ENCODE peak calls at places on chromosomes 12 and 14, in ten cellular contexts. R is foreskin fibroblast, V is fibroblast of lung, H is transverse colon, Z is GM23338, S is PC-9, I is AG10803, A is MCF 10A, B is thoracic aorta, L is A673. D is an unnamed sample.
A peak's percentile ranks its signal among the peaks of the same experiment; 100 is the strongest.

GRCh38 chr14:99264691-99265090 is 7.3 kb downstream of the BCL11B start:
- DNase-seq in R (no peak), V (no peak), H (no peak), Z (no peak), S (no peak), I (no peak), A (no peak), B (no peak), L (no peak), D (no peak)

GRCh38 chr12:68641138-68641537 is 30.4 kb downstream of the RAP1B start:
- DNase-seq in R (no peak), V (no peak), H (peak; percentile 34), Z (no peak), S (no peak), I (no peak), A (no peak), B (no peak), L (no peak), D (no peak)

GRCh38 chr12:31203261-31203660 is 122.7 kb downstream of the SINHCAF start:
- DNase-seq in R (no peak), V (no peak), H (no peak), Z (no peak), S (no peak), I (no peak), A (no peak), B (no peak), L (no peak), D (no peak)

GRCh38 chr12:48442191-48442828 is 30.0 kb upstream of the ANP32D start:
- DNase-seq in R (no peak), V (no peak), H (no peak), Z (peak; percentile 41), S (no peak), I (no peak), A (no peak), B (no peak), L (no peak), D (no peak)

GRCh38 chr14:99183716-99184115 is 88.3 kb downstream of the BCL11B start:
- DNase-seq in R (no peak), V (no peak), H (no peak), Z (no peak), S (no peak), I (no peak), A (no peak), B (no peak), L (no peak), D (no peak)

GRCh38 chr12:288687-289086 is 26.1 kb upstream of the SLC6A13 start:
- DNase-seq in R (no peak), V (peak; percentile 14), H (no peak), Z (no peak), S (no peak), I (peak; percentile 78), A (peak; percentile 46), B (no peak), L (no peak), D (no peak)

GRCh38 chr12:65051196-65051595 is 69.9 kb downstream of the WIF1 start:
- DNase-seq in R (peak; percentile 82), V (no peak), H (no peak), Z (no peak), S (no peak), I (no peak), A (no peak), B (no peak), L (no peak), D (no peak)

GRCh38 chr14:102799684-102800562 is 22.7 kb downstream of the TRAF3 start:
- DNase-seq in R (peak; percentile 61), V (peak; percentile 43), H (no peak), Z (no peak), S (no peak), I (peak; percentile 99), A (no peak), B (no peak), L (no peak), D (peak; percentile 84)

DNA sequence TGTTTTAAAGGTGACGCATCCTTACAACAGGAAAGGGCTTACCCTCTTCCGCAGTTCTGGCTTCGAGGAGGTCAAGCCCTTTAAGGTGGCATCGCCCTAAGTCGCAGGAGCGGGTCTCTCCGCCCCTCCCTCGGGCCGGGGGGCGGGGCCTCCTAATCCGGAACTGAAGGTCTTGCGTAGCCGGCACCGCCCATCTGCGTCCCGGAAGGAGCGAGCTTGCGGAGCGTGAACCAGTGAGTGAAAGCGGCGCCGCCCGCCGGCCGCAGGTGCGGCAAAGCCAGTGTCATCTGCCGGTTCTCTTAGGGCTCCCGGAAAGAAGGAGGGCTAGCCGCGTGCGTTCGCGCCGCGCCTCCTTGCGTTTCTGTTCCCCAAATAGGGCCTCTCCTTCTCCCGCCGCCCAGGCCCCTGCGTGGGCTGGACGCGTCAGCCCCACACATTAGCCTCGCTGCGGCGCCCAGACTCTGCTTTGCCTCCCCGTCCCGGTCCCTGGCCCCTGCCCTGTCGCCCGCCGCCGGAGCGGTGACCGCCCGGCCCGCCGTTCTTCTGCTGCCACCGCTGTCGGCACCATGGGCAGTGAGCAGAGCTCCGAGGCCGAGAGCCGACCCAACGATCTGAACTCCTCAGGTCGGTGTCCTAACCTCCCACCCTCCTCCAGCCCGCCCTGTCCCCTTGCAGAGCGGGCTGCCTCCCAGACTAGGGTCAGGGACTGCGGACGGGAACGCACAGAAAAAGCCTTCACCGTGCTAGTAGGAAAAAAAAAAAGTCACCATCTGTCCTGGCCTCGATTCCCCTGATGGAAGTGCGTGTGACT is at the start of gene BORCS5:
- DNase-seq in R (peak; percentile 98), V (peak; percentile 89), H (peak; percentile 99), Z (peak; percentile 100), S (peak; percentile 94), I (peak; percentile 90), A (peak; percentile 98), B (peak; percentile 84), L (peak; percentile 98), D (peak; percentile 82)
- TF ChIP-seq CTCF in R (peak; percentile 21), V (peak; percentile 16), H (peak; percentile 7), Z (no peak), S (no peak), I (peak; percentile 28), A (no peak), B (peak; percentile 11), L (peak; percentile 45), D (peak; percentile 44)

GRCh38 chr12:28175098-28175589 is 15.1 kb upstream of the CCDC91 start:
- DNase-seq in R (no peak), V (no peak), H (no peak), Z (no peak), S (no peak), I (no peak), A (no peak), B (no peak), L (no peak), D (no peak)

GRCh38 chr12:28172434-28173030 is 17.7 kb upstream of the CCDC91 start:
- DNase-seq in R (peak; percentile 73), V (peak; percentile 70), H (peak; percentile 25), Z (peak; percentile 66), S (no peak), I (peak; percentile 71), A (peak; percentile 78), B (no peak), L (peak; percentile 77), D (peak; percentile 60)

GRCh38 chr12:28167981-28168485 is 22.2 kb upstream of the CCDC91 start:
- DNase-seq in R (no peak), V (no peak), H (no peak), Z (no peak), S (no peak), I (no peak), A (no peak), B (no peak), L (no peak), D (no peak)

GRCh38 chr12:28173440-28173839 is 16.8 kb upstream of the CCDC91 start:
- DNase-seq in R (no peak), V (no peak), H (no peak), Z (no peak), S (no peak), I (no peak), A (no peak), B (no peak), L (no peak), D (no peak)

DNA sequence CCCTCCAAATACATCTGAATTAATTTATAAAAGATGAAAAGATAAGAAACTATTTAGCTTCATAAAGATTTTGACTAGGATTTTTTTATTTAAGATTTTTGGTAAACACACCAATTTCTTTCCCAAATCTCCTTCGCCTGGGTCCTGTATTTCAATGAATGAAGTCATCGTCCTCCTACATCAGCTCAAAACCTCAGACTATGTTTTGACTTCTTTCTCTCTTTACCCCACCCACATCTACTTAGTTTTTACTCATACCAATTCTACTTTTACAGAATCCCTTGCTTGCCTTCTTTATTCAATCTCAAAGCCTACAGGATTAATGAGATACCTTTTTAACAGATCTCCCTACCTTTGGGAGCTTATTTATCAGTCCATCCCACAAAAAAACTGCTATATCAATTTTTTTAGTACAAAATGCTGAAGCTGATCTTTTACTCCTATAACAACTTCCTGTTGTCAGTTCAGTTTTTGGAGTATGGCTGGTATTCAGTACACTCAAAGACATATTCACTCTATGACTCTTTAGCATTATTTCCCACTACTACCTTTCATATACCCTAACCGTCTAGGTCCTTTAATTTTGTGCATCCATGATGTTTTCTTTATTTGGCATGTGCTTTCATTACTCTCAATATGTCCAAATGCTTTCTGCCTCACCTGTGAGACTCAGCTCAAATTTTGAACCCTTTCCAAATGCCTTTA is 18.7 kb upstream of the CCDC91 start:
- DNase-seq in R (no peak), V (no peak), H (no peak), Z (no peak), S (no peak), I (peak; percentile 3), A (no peak), B (no peak), L (no peak), D (no peak)
- TF ChIP-seq CTCF in R (no peak), V (no peak), H (no peak), Z (no peak), S (no peak), I (no peak), A (no peak), B (no peak), L (no peak), D (no peak)

GRCh38 chr12:114480309-114481199 is 74.6 kb upstream of the TBX5 start:
- DNase-seq in R (peak; percentile 75), V (peak; percentile 66), H (no peak), Z (peak; percentile 43), S (no peak), I (peak; percentile 41), A (peak; percentile 54), B (no peak), L (no peak), D (no peak)

GRCh38 chr12:114478891-114479290 is 72.9 kb upstream of the TBX5 start:
- DNase-seq in R (no peak), V (no peak), H (no peak), Z (peak; percentile 8), S (no peak), I (no peak), A (no peak), B (no peak), L (no peak), D (no peak)

GRCh38 chr12:114473717-114474116 is 67.8 kb upstream of the TBX5 start:
- DNase-seq in R (no peak), V (no peak), H (no peak), Z (no peak), S (no peak), I (no peak), A (no peak), B (no peak), L (no peak), D (no peak)

GRCh38 chr12:114479831-114480230 is 73.9 kb upstream of the TBX5 start:
- DNase-seq in R (peak; percentile 47), V (no peak), H (no peak), Z (peak; percentile 82), S (no peak), I (no peak), A (no peak), B (no peak), L (no peak), D (no peak)

DNA sequence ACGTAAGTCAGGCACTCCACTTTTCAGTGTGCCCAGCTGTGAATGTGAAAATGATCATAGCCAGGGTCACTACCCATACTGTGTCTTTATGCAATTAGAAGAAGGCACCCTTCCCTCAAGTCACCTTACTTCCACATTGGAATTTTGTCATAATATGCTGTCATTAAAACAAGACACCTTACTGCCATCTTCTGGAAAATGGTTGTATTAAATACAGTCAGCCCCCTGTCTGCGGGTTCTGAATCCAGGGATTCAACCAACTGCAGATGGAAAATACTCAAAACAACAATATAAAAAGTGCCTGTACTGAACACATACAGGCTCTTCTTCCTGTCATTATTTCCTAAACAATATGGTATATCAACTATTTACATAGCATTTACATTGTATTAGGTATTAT is 70.2 kb upstream of the TBX5 start:
- DNase-seq in R (peak; percentile 70), V (peak; percentile 78), H (no peak), Z (peak; percentile 62), S (no peak), I (peak; percentile 60), A (peak; percentile 36), B (no peak), L (peak; percentile 41), D (peak; percentile 73)
- TF ChIP-seq CTCF in R (peak; percentile 53), V (peak; percentile 63), H (no peak), Z (peak; percentile 58), S (peak; percentile 49), I (peak; percentile 67), A (peak; percentile 46), B (peak; percentile 31), L (peak; percentile 50), D (peak; percentile 80)

DNA sequence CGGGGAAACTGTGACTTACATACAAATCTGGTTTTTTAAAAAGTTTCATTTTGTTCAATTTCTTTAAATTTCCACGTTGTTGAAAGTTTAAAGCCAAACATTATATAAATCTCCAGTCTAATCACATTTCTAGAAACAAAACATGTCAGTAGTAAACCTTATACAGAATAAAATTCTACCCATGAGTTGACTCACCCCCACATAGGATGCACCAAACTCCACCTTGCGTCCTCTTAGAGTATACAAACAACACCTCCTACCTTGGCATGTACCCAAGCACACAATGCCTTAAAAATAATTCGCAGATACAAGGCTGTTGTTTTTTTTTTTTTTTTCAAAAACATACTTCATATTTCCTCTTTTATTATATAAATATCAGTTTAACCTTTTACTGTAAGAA is 3.4 kb downstream of the FBXL14 start:
- DNase-seq in R (peak; percentile 31), V (no peak), H (peak; percentile 37), Z (no peak), S (peak; percentile 56), I (no peak), A (peak; percentile 76), B (no peak), L (no peak), D (peak; percentile 55)
- TF ChIP-seq CTCF in R (no peak), V (no peak), H (no peak), Z (peak; percentile 35), S (no peak), I (peak; percentile 28), A (peak; percentile 13), B (no peak), L (no peak), D (peak; percentile 35)

D was measured in HFFc6.